ENCODE peak calls at places on chromosome 17, in eight cellular contexts. T, S, H, M, R, B, A and J are unnamed samples.
A peak's percentile ranks its signal among the peaks of the same experiment; 100 is the strongest.

GRCh38 chr17:78013683-78014467 is 55.4 kb downstream of the TNRC6C start:
- DNase-seq in T (no peak), S (peak; percentile 65), H (peak; percentile 42), M (peak; percentile 54), R (peak; percentile 62), B (no peak), A (peak; percentile 37), J (peak; percentile 26)

GRCh38 chr17:20896153-20896649 is 146.6 kb downstream of the USP22 start:
- DNase-seq in T (no peak), S (peak; percentile 12), H (peak; percentile 10), M (no peak), R (no peak), B (peak; percentile 81), A (peak; percentile 11), J (peak; percentile 62)

GRCh38 chr17:59425085-59425901 is 93.8 kb downstream of the YPEL2 start:
- DNase-seq in T (no peak), S (peak; percentile 63), H (no peak), M (no peak), R (no peak), B (no peak), A (no peak), J (no peak)

GRCh38 chr17:44591223-44591622 is 33.9 kb downstream of the FZD2 start:
- DNase-seq in T (no peak), S (no peak), H (no peak), M (no peak), R (no peak), B (no peak), A (no peak), J (no peak)

GRCh38 chr17:15475620-15476354 is 8.4 kb upstream of the CDRT4 start:
- DNase-seq in T (no peak), S (no peak), H (no peak), M (no peak), R (no peak), B (no peak), A (no peak), J (no peak)

GRCh38 chr17:31530391-31530990 is 139.0 kb downstream of the RAB11FIP4 start:
- DNase-seq in T (no peak), S (no peak), H (no peak), M (no peak), R (no peak), B (no peak), A (no peak), J (no peak)

GRCh38 chr17:9021158-9021984 is at the start of gene NTN1:
- DNase-seq in T (peak; percentile 9), S (no peak), H (peak; percentile 60), M (no peak), R (peak; percentile 57), B (peak; percentile 85), A (peak; percentile 50), J (peak; percentile 80)

GRCh38 chr17:14295676-14296075 is 5.2 kb upstream of the HS3ST3B1 start:
- DNase-seq in T (no peak), S (no peak), H (no peak), M (no peak), R (no peak), B (no peak), A (no peak), J (no peak)

GRCh38 chr17:41324180-41325075 is 8.9 kb upstream of the KRTAP17-1 start:
- DNase-seq in T (no peak), S (no peak), H (no peak), M (peak; percentile 66), R (peak; percentile 13), B (no peak), A (no peak), J (no peak)

GRCh38 chr17:68800731-68801130 is 154.5 kb downstream of the ABCA8 start:
- DNase-seq in T (no peak), S (peak; percentile 35), H (no peak), M (no peak), R (no peak), B (no peak), A (no peak), J (no peak)

GRCh38 chr17:51372345-51373004 is 112.1 kb downstream of the UTP18 start:
- DNase-seq in T (peak; percentile 70), S (peak; percentile 65), H (peak; percentile 20), M (no peak), R (no peak), B (no peak), A (no peak), J (no peak)

GRCh38 chr17:35130392-35130791 is 9.0 kb downstream of the FNDC8 start:
- DNase-seq in T (no peak), S (no peak), H (no peak), M (no peak), R (no peak), B (no peak), A (no peak), J (no peak)

GRCh38 chr17:83176956-83177583 is 97.7 kb downstream of the METRNL start:
- DNase-seq in T (no peak), S (no peak), H (no peak), M (peak; percentile 7), R (no peak), B (no peak), A (no peak), J (peak; percentile 5)

GRCh38 chr17:68182940-68183551 is 64.8 kb upstream of the AMZ2 start:
- DNase-seq in T (no peak), S (no peak), H (peak; percentile 57), M (peak; percentile 16), R (no peak), B (no peak), A (peak; percentile 78), J (no peak)

GRCh38 chr17:13563916-13564315 is 37.8 kb downstream of the HS3ST3A1 start:
- DNase-seq in T (no peak), S (no peak), H (no peak), M (no peak), R (no peak), B (no peak), A (no peak), J (no peak)